ENCODE peak calls at places on chromosomes 12 and 14, in five cellular contexts. N, U, O, S and G are unnamed samples.

GRCh38 chr12:14171111-14171510 is 189.7 kb upstream of the GRIN2B start:
- DNase-seq in U (no peak), S (no peak), N (no peak), O (no peak), G (no peak)

GRCh38 chr14:73887116-73887490 is 444 bp downstream of the ZNF410 start:
- DNase-seq in S (peak; percentile 51), O (peak; percentile 34), U (no peak), N (peak; percentile 43), G (no peak)

GRCh38 chr14:77761205-77761931 is 412 bp upstream of the SNW1 start:
- DNase-seq in O (peak; percentile 24), N (peak; percentile 73), U (no peak), S (peak; percentile 95), G (peak; percentile 15)

GRCh38 chr12:105740970-105741725 is 397.6 kb downstream of the NUAK1 start:
- DNase-seq in N (peak; percentile 49), U (no peak), S (peak; percentile 28), O (no peak), G (peak; percentile 65)

GRCh38 chr12:6824962-6825381 is 3.2 kb upstream of the P3H3 start:
- DNase-seq in S (no peak), N (peak; percentile 37), U (no peak), O (peak; percentile 52), G (no peak)

GRCh38 chr12:120007272-120007671 is 18.2 kb downstream of the BICDL1 start:
- DNase-seq in U (no peak), O (no peak), S (no peak), N (no peak), G (no peak)

GRCh38 chr12:112801055-112801454 is 9.5 kb downstream of the RPH3A start:
- DNase-seq in U (no peak), S (no peak), O (no peak), N (no peak), G (no peak)

GRCh38 chr12:92745874-92746553 is 43.2 kb downstream of the PLEKHG7 start:
- DNase-seq in N (peak; percentile 95), S (peak; percentile 98), O (peak; percentile 97), U (no peak), G (peak; percentile 86)

GRCh38 chr12:109462868-109463692 is 14.0 kb downstream of the KCTD10 start:
- DNase-seq in U (no peak), N (peak; percentile 99), S (peak; percentile 98), O (peak; percentile 99), G (peak; percentile 88)

GRCh38 chr14:23984891-23985607 is 3.7 kb upstream of the DHRS4L2 start:
- DNase-seq in O (peak; percentile 81), U (no peak), N (peak; percentile 97), S (peak; percentile 91), G (no peak)

GRCh38 chr14:32075636-32076277 is 1.3 kb upstream of the ARHGAP5 start:
- DNase-seq in S (peak; percentile 31), O (peak; percentile 15), U (peak; percentile 20), N (peak; percentile 24), G (peak; percentile 52)

GRCh38 chr14:102711207-102711606 is 66.0 kb upstream of the TRAF3 start:
- DNase-seq in U (no peak), S (no peak), N (no peak), O (no peak), G (no peak)

GRCh38 chr12:2297004-2297403 is 244.2 kb downstream of the CACNA1C start:
- DNase-seq in S (no peak), U (no peak), O (no peak), N (no peak), G (peak; percentile 42)

GRCh38 chr12:87952223-87952622 is 77.0 kb downstream of the C12orf50 start:
- DNase-seq in N (no peak), O (no peak), S (no peak), U (no peak), G (no peak)

GRCh38 chr12:11649413-11650278 is at the start of gene ETV6:
- DNase-seq in U (peak; percentile 69), N (peak; percentile 95), S (peak; percentile 97), O (peak; percentile 92), G (peak; percentile 68)

GRCh38 chr12:3655331-3655900 is 97.5 kb downstream of the CRACR2A start:
- DNase-seq in S (peak; percentile 3), N (peak; percentile 25), O (no peak), U (no peak), G (no peak)

GRCh38 chr12:64104376-64104775 is 117.7 kb downstream of the KICS2 start:
- DNase-seq in N (peak; percentile 51), S (peak; percentile 57), U (no peak), O (peak; percentile 61), G (no peak)

GRCh38 chr12:129145381-129145780 is 292.1 kb downstream of the GLT1D1 start:
- DNase-seq in S (no peak), N (no peak), O (no peak), U (no peak), G (no peak)

GRCh38 chr12:127162902-127163301 is 1104.1 kb upstream of the TMEM132C start:
- DNase-seq in U (no peak), N (peak; percentile 14), S (peak; percentile 46), O (peak; percentile 80), G (no peak)

GRCh38 chr12:76628745-76629144 is 69.2 kb upstream of the OSBPL8 start:
- DNase-seq in S (no peak), N (peak; percentile 65), U (no peak), O (peak; percentile 20), G (no peak)

GRCh38 chr12:32560520-32560919 is 118.6 kb upstream of the DNM1L start:
- DNase-seq in U (no peak), N (no peak), O (no peak), S (no peak), G (no peak)

GRCh38 chr14:64673329-64673728 is 30.9 kb upstream of the PLEKHG3 start:
- DNase-seq in N (no peak), U (no peak), O (no peak), S (no peak), G (no peak)

GRCh38 chr12:100114574-100114973 is 28.1 kb downstream of the BLTP3B start:
- DNase-seq in O (peak; percentile 16), N (peak; percentile 22), S (no peak), U (no peak), G (no peak)

GRCh38 chr12:117347588-117347987 is 13.8 kb downstream of the NOS1 start:
- DNase-seq in O (no peak), N (no peak), U (no peak), S (no peak), G (no peak)

GRCh38 chr14:59274991-59275391 is 86.5 kb downstream of the DAAM1 start:
- DNase-seq in U (no peak), S (no peak), O (peak; percentile 39), N (no peak), G (no peak)

GRCh38 chr12:34287986-34288962 is 266.0 kb downstream of the ALG10 start:
- DNase-seq in U (no peak), O (no peak), N (no peak), S (no peak), G (no peak)

GRCh38 chr12:7068240-7068993 is 7.9 kb downstream of the C1S start:
- DNase-seq in O (peak; percentile 42), S (no peak), U (no peak), N (peak; percentile 81), G (peak; percentile 55)

GRCh38 chr12:319116-319515 is 56.5 kb upstream of the SLC6A13 start:
- DNase-seq in N (peak; percentile 13), S (peak; percentile 10), U (no peak), O (peak; percentile 23), G (no peak)

GRCh38 chr14:55052259-55052930 is 948 bp downstream of the MAPK1IP1L start:
- DNase-seq in O (peak; percentile 40), N (peak; percentile 54), S (peak; percentile 51), U (no peak), G (no peak)

GRCh38 chr12:867905-868304 is 81.6 kb downstream of the RAD52 start:
- DNase-seq in S (no peak), U (no peak), O (no peak), N (no peak), G (no peak)

GRCh38 chr14:103246089-103246488 is 87.9 kb upstream of the EIF5 start:
- DNase-seq in U (no peak), S (no peak), O (no peak), N (no peak), G (no peak)

GRCh38 chr12:124829008-124829707 is 34.5 kb downstream of the SCARB1 start:
- DNase-seq in O (peak; percentile 80), S (peak; percentile 87), N (peak; percentile 81), U (no peak), G (no peak)

GRCh38 chr12:39413836-39414771 is 28.8 kb downstream of the KIF21A start:
- DNase-seq in O (no peak), N (no peak), U (no peak), S (no peak), G (no peak)

GRCh38 chr12:93926237-93926636 is 222.1 kb upstream of the PLXNC1 start:
- DNase-seq in S (no peak), N (no peak), U (no peak), O (no peak), G (no peak)

DNA sequence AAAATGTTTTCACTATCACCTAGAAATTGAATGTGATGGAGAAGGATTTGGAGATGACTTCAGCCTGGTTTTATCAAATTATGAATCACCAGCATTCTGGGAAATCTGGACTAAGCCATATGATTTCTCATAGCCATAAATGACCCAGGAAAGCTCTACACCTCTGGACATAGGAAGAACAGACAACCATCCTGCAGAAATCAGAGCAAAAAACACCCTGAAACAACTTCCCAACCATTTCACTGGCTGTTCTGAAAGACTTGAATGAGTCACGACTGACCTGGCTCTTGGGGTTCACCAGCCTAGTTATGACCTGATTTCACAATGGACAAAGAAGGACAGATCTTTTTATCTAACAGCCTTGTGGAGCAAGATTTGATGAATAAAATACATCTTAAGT is 123.8 kb downstream of the KCNH5 start:
- DNase-seq in U (no peak), O (peak; percentile 25), S (peak; percentile 42), N (peak; percentile 3), G (no peak)
- H3K27ac ChIP-seq in U (no peak overlapping the region), O (no peak overlapping the region), S (no peak overlapping the region), N (no peak overlapping the region), G (no peak overlapping the region)

DNA sequence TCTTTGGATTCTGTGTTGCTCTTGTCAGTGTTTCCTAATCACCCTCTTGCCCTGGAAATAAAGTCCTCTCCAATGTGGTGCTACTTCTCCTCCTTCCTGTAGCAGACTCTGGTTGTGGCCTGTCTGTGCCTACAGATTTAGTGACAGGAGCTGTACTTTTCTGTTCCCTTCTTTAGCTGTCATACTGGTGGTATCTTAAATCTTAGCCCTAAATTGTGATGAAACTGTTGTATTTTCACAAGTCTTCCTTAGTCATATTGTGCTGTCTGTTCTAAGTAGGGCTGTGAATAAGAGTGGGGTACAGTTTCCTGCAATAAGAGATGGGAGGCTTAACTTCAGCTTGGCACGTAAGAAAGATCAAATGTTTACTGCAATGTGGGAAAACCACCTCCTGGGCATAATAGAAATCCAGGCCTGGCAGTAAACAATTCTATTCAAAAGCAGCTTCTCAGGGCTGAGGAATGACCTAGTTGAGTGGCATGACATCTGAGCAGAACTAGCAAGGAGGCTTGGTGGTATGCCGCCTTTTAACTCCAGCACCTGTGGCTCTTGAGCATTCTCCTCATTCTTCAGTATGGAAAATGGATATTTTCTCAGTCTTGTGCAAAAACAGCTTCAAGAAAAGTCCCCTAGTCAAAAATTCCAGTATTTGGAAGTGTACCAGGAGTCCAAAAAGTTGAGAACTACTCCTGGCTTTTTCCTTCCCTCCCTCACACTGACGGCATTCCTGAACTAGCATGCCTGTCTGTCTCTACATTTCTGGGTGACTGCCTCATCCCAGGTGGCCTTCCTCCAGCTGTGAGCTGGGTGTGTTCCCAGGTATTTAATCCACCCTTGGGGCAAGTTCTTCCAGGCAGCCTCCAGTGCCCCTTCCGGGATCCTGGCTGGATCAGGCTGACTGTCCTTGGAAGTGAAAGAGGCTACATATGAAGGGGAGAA is 19.5 kb downstream of the ANO6 start:
- DNase-seq in O (peak; percentile 82), N (peak; percentile 42), U (no peak), S (peak; percentile 32), G (no peak)
- H3K4me1 ChIP-seq in O (peaks cover 50% of the 10 kb centered on the region), N (peaks cover 52% of the 10 kb centered on the region), U (peaks cover 18% of the 10 kb centered on the region), S (peaks cover 35% of the 10 kb centered on the region), G (peaks cover 53% of the 10 kb centered on the region)

GRCh38 chr12:82216475-82216874 is 141.7 kb downstream of the CCDC59 start:
- DNase-seq in O (no peak), N (no peak), U (no peak), S (no peak), G (no peak)
- H3K27ac ChIP-seq in O (no peak overlapping the region), N (no peak overlapping the region), U (no peak overlapping the region), S (no peak overlapping the region), G (no peak overlapping the region)

GRCh38 chr12:46386360-46386867 is 13.8 kb upstream of the SLC38A2 start:
- DNase-seq in U (no peak), O (peak; percentile 98), N (peak; percentile 95), S (peak; percentile 99), G (no peak)
- H3K4me1 ChIP-seq in U (peaks cover 10% of the 10 kb centered on the region), O (peaks cover 73% of the 10 kb centered on the region), N (peaks cover 51% of the 10 kb centered on the region), S (peaks cover 50% of the 10 kb centered on the region), G (peaks cover 43% of the 10 kb centered on the region)